ENCODE peak calls at places on chromosomes 13 and 19, in seven cellular contexts. One of them, this sample, is unnamed.

GRCh38 chr19:49497047-49497789 is 984 bp downstream of the RPS11 start:
- DNase-seq in NCI-H2029: peak
- DNase-seq in upper lobe of right lung: peak
- DNase-seq in lower leg skin: peak
- DNase-seq in hippocampal formation: no peak
- DNase-seq in B cell: peak
- DNase-seq in HS-5: no peak
- DNase-seq in this sample: peak

GRCh38 chr19:49475995-49476880 is 2.2 kb downstream of the FLT3LG start:
- DNase-seq in NCI-H2029: no peak
- DNase-seq in upper lobe of right lung: no peak
- DNase-seq in lower leg skin: peak
- DNase-seq in hippocampal formation: no peak
- DNase-seq in B cell: peak
- DNase-seq in HS-5: no peak
- DNase-seq in this sample: peak

GRCh38 chr19:55156202-55157063 is 1.1 kb downstream of the TNNI3 start:
- DNase-seq in NCI-H2029: peak
- DNase-seq in upper lobe of right lung: peak
- DNase-seq in lower leg skin: peak
- DNase-seq in hippocampal formation: no peak
- DNase-seq in B cell: no peak
- DNase-seq in HS-5: no peak
- DNase-seq in this sample: no peak

GRCh38 chr13:28324181-28324789 is 170.6 kb downstream of the FLT1 start:
- DNase-seq in NCI-H2029: peak
- DNase-seq in upper lobe of right lung: no peak
- DNase-seq in lower leg skin: no peak
- DNase-seq in hippocampal formation: peak
- DNase-seq in B cell: peak
- DNase-seq in HS-5: no peak
- DNase-seq in this sample: peak

GRCh38 chr19:35451278-35452096 is 3.4 kb downstream of the FFAR2 start:
- DNase-seq in NCI-H2029: no peak
- DNase-seq in upper lobe of right lung: no peak
- DNase-seq in lower leg skin: no peak
- DNase-seq in hippocampal formation: no peak
- DNase-seq in B cell: no peak
- DNase-seq in HS-5: no peak
- DNase-seq in this sample: no peak

GRCh38 chr13:99431927-99432636 is 69.2 kb upstream of the TM9SF2 start:
- DNase-seq in NCI-H2029: no peak
- DNase-seq in upper lobe of right lung: no peak
- DNase-seq in lower leg skin: no peak
- DNase-seq in hippocampal formation: no peak
- DNase-seq in B cell: peak
- DNase-seq in HS-5: no peak
- DNase-seq in this sample: no peak

GRCh38 chr13:62643007-62643483 is 1227.4 kb upstream of the PCDH20 start:
- DNase-seq in NCI-H2029: no peak
- DNase-seq in upper lobe of right lung: no peak
- DNase-seq in lower leg skin: no peak
- DNase-seq in hippocampal formation: no peak
- DNase-seq in B cell: no peak
- DNase-seq in HS-5: no peak
- DNase-seq in this sample: no peak

GRCh38 chr13:99432637-99433542 is 68.4 kb upstream of the TM9SF2 start:
- DNase-seq in NCI-H2029: no peak
- DNase-seq in upper lobe of right lung: peak
- DNase-seq in lower leg skin: peak
- DNase-seq in hippocampal formation: no peak
- DNase-seq in B cell: peak
- DNase-seq in HS-5: peak
- DNase-seq in this sample: no peak

GRCh38 chr19:41206456-41206855 is 12.6 kb upstream of the AXL start:
- DNase-seq in NCI-H2029: no peak
- DNase-seq in upper lobe of right lung: no peak
- DNase-seq in lower leg skin: no peak
- DNase-seq in hippocampal formation: no peak
- DNase-seq in B cell: no peak
- DNase-seq in HS-5: no peak
- DNase-seq in this sample: no peak

GRCh38 chr13:75978815-75979214 is 342.7 kb downstream of the LMO7 start:
- DNase-seq in NCI-H2029: no peak
- DNase-seq in upper lobe of right lung: no peak
- DNase-seq in lower leg skin: no peak
- DNase-seq in hippocampal formation: no peak
- DNase-seq in B cell: no peak
- DNase-seq in HS-5: no peak
- DNase-seq in this sample: no peak

GRCh38 chr19:19098703-19099632 is 35.2 kb downstream of the SLC25A42 start:
- DNase-seq in NCI-H2029: no peak
- DNase-seq in upper lobe of right lung: peak
- DNase-seq in lower leg skin: no peak
- DNase-seq in hippocampal formation: no peak
- DNase-seq in B cell: no peak
- DNase-seq in HS-5: no peak
- DNase-seq in this sample: no peak

GRCh38 chr13:63198076-63198475 is 1782.4 kb upstream of the PCDH20 start:
- DNase-seq in NCI-H2029: peak
- DNase-seq in upper lobe of right lung: peak
- DNase-seq in lower leg skin: no peak
- DNase-seq in hippocampal formation: no peak
- DNase-seq in B cell: no peak
- DNase-seq in HS-5: no peak
- DNase-seq in this sample: no peak

GRCh38 chr13:36146513-36147276 is 15.5 kb upstream of the DCLK1 start:
- DNase-seq in NCI-H2029: no peak
- DNase-seq in upper lobe of right lung: no peak
- DNase-seq in lower leg skin: no peak
- DNase-seq in hippocampal formation: no peak
- DNase-seq in B cell: no peak
- DNase-seq in HS-5: no peak
- DNase-seq in this sample: no peak

GRCh38 chr13:76853481-76853880 is 32.7 kb downstream of the KCTD12 start:
- DNase-seq in NCI-H2029: no peak
- DNase-seq in upper lobe of right lung: no peak
- DNase-seq in lower leg skin: no peak
- DNase-seq in hippocampal formation: no peak
- DNase-seq in B cell: no peak
- DNase-seq in HS-5: no peak
- DNase-seq in this sample: no peak

GRCh38 chr19:50329146-50329925 is at the start of gene KCNC3:
- DNase-seq in NCI-H2029: peak
- DNase-seq in upper lobe of right lung: peak
- DNase-seq in lower leg skin: peak
- DNase-seq in hippocampal formation: peak
- DNase-seq in B cell: peak
- DNase-seq in HS-5: peak
- DNase-seq in this sample: peak

GRCh38 chr13:114318624-114319023 is 4.3 kb downstream of the CHAMP1 start:
- DNase-seq in NCI-H2029: no peak
- DNase-seq in upper lobe of right lung: no peak
- DNase-seq in lower leg skin: no peak
- DNase-seq in hippocampal formation: no peak
- DNase-seq in B cell: no peak
- DNase-seq in HS-5: no peak
- DNase-seq in this sample: no peak